ENCODE peak calls at places on chromosome 16, in five cellular contexts. S is T-helper 17 cell; Z is non-pigmented ciliary epithelial cell; O is stimulated activated CD4-positive, alpha-beta T cell treated with anti-CD3 and anti-CD28 coated beads, Interleukin-1b, Interleukin-23, amount 100 ng/mL, for 1 hour; M is NCI-H1048. N is an unnamed sample.

GRCh38 chr16:71853413-71853812 is 7.6 kb downstream of the ATXN1L start:
- DNase-seq in S (no peak), Z (no peak), O (no peak), M (no peak), N (no peak)

GRCh38 chr16:80231888-80232287 is 308.9 kb upstream of the DYNLRB2 start:
- DNase-seq in S (no peak), Z (peak), O (no peak), M (no peak), N (no peak)

GRCh38 chr16:8047711-8048110 is 542.6 kb downstream of the TMEM114 start:
- DNase-seq in S (no peak), Z (no peak), O (no peak), M (no peak), N (no peak)

GRCh38 chr16:11148045-11148444 is 108.0 kb downstream of the SOCS1 start:
- DNase-seq in S (no peak), Z (no peak), O (no peak), M (no peak), N (no peak)

GRCh38 chr16:14600164-14600563 is 29.9 kb downstream of the PARN start:
- DNase-seq in S (no peak), Z (peak), O (no peak), M (no peak), N (no peak)

GRCh38 chr16:12901597-12902436 is at the start of gene SHISA9:
- DNase-seq in S (no peak), Z (no peak), O (no peak), M (no peak), N (no peak)

GRCh38 chr16:50547944-50548658 is at the start of gene NKD1:
- DNase-seq in S (peak), Z (no peak), O (peak), M (no peak), N (no peak)

GRCh38 chr16:87329436-87330256 is 12.5 kb upstream of the C16orf95 start:
- DNase-seq in S (no peak), Z (no peak), O (no peak), M (no peak), N (no peak)

GRCh38 chr16:65964752-65965151 is 401.7 kb upstream of the CDH5 start:
- DNase-seq in S (no peak), Z (no peak), O (no peak), M (no peak), N (no peak)

GRCh38 chr16:4663756-4664465 is 29.5 kb upstream of the NUDT16L1 start:
- DNase-seq in S (no peak), Z (no peak), O (no peak), M (no peak), N (no peak)

GRCh38 chr16:48946687-48947370 is 334.8 kb downstream of the CBLN1 start:
- DNase-seq in S (no peak), Z (no peak), O (no peak), M (no peak), N (no peak)